ENCODE peak calls at places on chromosomes 13 and 19, in nine cellular contexts. Y is Right ventricle myocardium superior; R is activated naive CD8-positive, alpha-beta T cell treated with anti-CD3 and anti-CD28 coated beads, Interleukin-2, amount 50 U/mL, for 24 hours; F is upper lobe of right lung; V is occipital lobe; O is CD4-positive, alpha-beta memory T cell; I is germinal center; A is endodermal cell; C is stimulated activated CD4-positive, alpha-beta T cell treated with anti-CD3 and anti-CD28 coated beads, TNF-alpha, amount 100 ng/mL, for 48 hours. J is an unnamed sample.

GRCh38 chr13:37277435-37278144 is 172.1 kb upstream of the CSNK1A1L start:
- DNase-seq in F (no peak), C (no peak), Y (no peak), R (no peak), O (no peak), I (no peak), A (no peak), V (no peak), J (no peak)

GRCh38 chr13:94325148-94325528 is 154.3 kb downstream of the DCT start:
- DNase-seq in Y (no peak), F (no peak), O (no peak), I (no peak), R (no peak), A (no peak), C (no peak), V (no peak), J (no peak)

GRCh38 chr13:109344552-109345157 is 441.7 kb downstream of the IRS2 start:
- DNase-seq in F (no peak), V (no peak), C (no peak), O (no peak), R (no peak), I (no peak), Y (no peak), A (no peak), J (no peak)

GRCh38 chr19:17021793-17022590 is 4.6 kb downstream of the CPAMD8 start:
- DNase-seq in A (no peak), I (no peak), Y (no peak), V (no peak), C (no peak), R (no peak), O (no peak), F (no peak), J (no peak)

GRCh38 chr19:39307822-39308530 is 11.8 kb downstream of the IFNL1 start:
- DNase-seq in O (no peak), R (no peak), Y (no peak), C (no peak), V (no peak), F (no peak), A (peak), I (no peak), J (peak)

GRCh38 chr19:13051581-13052165 is 51.0 kb downstream of the LYL1 start:
- DNase-seq in R (peak), A (peak), O (no peak), C (no peak), V (no peak), F (peak), Y (peak), I (no peak), J (peak)

GRCh38 chr19:38437295-38437694 is 3.8 kb downstream of the RYR1 start:
- DNase-seq in V (no peak), I (no peak), F (no peak), R (no peak), O (no peak), C (no peak), A (no peak), Y (no peak), J (no peak)

GRCh38 chr13:48782429-48782840 is 128.7 kb downstream of the CYSLTR2 start:
- DNase-seq in I (no peak), V (no peak), O (no peak), Y (no peak), C (no peak), F (no peak), R (no peak), A (no peak), J (no peak)

GRCh38 chr13:45447050-45447661 is 17.6 kb upstream of the COG3 start:
- DNase-seq in C (no peak), V (no peak), O (no peak), F (no peak), R (no peak), I (no peak), A (peak), Y (no peak), J (no peak)

GRCh38 chr13:91659583-91660415 is 261.4 kb downstream of the GPC5 start:
- DNase-seq in I (no peak), R (no peak), A (no peak), C (no peak), F (no peak), Y (no peak), O (no peak), V (no peak), J (no peak)

GRCh38 chr13:36850790-36851438 is 31.9 kb downstream of the RFXAP start:
- DNase-seq in C (no peak), F (no peak), Y (no peak), I (no peak), O (no peak), A (peak), V (no peak), R (peak), J (no peak)

GRCh38 chr19:32407004-32407992 is 1.7 kb downstream of the DPY19L3 start:
- DNase-seq in Y (peak), A (peak), F (peak), V (peak), C (no peak), R (no peak), O (no peak), I (no peak), J (no peak)

GRCh38 chr13:32045963-32046785 is 14.6 kb downstream of the FRY start:
- DNase-seq in F (no peak), C (no peak), V (no peak), Y (no peak), O (no peak), I (no peak), A (no peak), R (no peak), J (no peak)

GRCh38 chr19:30053558-30053957 is 111.5 kb downstream of the URI1 start:
- DNase-seq in F (no peak), A (peak), V (no peak), R (no peak), O (no peak), Y (no peak), C (no peak), I (no peak), J (no peak)

GRCh38 chr19:8610041-8610927 is at the start of gene ADAMTS10:
- DNase-seq in R (peak), A (peak), F (no peak), I (no peak), Y (peak), C (no peak), V (no peak), O (peak), J (peak)

GRCh38 chr13:24161010-24161775 is 673 bp downstream of the SPATA13 start:
- DNase-seq in F (no peak), V (no peak), I (peak), A (no peak), O (peak), R (peak), Y (peak), C (no peak), J (no peak)

GRCh38 chr19:4555657-4556561 is 3.6 kb downstream of the SEMA6B start:
- DNase-seq in F (no peak), O (no peak), C (no peak), I (no peak), V (no peak), A (peak), Y (no peak), R (no peak), J (no peak)

GRCh38 chr19:1213391-1214286 is 8.1 kb downstream of the STK11 start:
- DNase-seq in C (peak), R (peak), V (peak), F (peak), O (peak), I (no peak), A (no peak), Y (peak), J (no peak)

GRCh38 chr19:51589511-51589910 is 18.4 kb downstream of the ZNF175 start:
- DNase-seq in R (no peak), A (no peak), C (no peak), F (no peak), V (no peak), Y (no peak), I (no peak), O (no peak), J (no peak)

GRCh38 chr19:17394891-17395415 is 957 bp upstream of the CCDC194 start:
- DNase-seq in V (no peak), F (peak), O (peak), C (peak), A (peak), Y (peak), I (peak), R (peak), J (peak)

GRCh38 chr13:71218960-71219359 is 648.0 kb downstream of the DACH1 start:
- DNase-seq in I (no peak), A (peak), V (no peak), F (no peak), C (no peak), Y (no peak), O (no peak), R (no peak), J (peak)

GRCh38 chr13:44854264-44855060 is 134.8 kb downstream of the NUFIP1 start:
- DNase-seq in O (no peak), V (no peak), I (no peak), Y (peak), F (peak), R (no peak), C (no peak), A (no peak), J (no peak)

GRCh38 chr13:29472317-29472961 is 123.0 kb downstream of the SLC7A1 start:
- DNase-seq in A (peak), C (peak), O (peak), I (peak), F (no peak), R (peak), Y (peak), V (no peak), J (no peak)

GRCh38 chr19:36046443-36047050 is 7.5 kb downstream of the THAP8 start:
- DNase-seq in F (no peak), V (no peak), O (no peak), R (no peak), C (no peak), I (no peak), Y (no peak), A (no peak), J (no peak)

GRCh38 chr13:84648069-84648640 is 765.9 kb upstream of the SLITRK1 start:
- DNase-seq in R (no peak), Y (no peak), F (no peak), V (no peak), O (no peak), I (no peak), C (no peak), A (no peak), J (no peak)

GRCh38 chr19:17415107-17415506 is 4.7 kb upstream of the MVB12A start:
- DNase-seq in F (no peak), V (no peak), C (no peak), I (no peak), R (no peak), O (no peak), Y (no peak), A (peak), J (no peak)

GRCh38 chr13:80399340-80400163 is 58.6 kb upstream of the SPRY2 start:
- DNase-seq in F (peak), O (no peak), I (no peak), C (no peak), A (no peak), R (no peak), V (no peak), Y (no peak), J (no peak)

J was measured in retina.